ENCODE peak calls at places on chromosomes 12 and 14, in six cellular contexts. One of them, this sample, is unnamed.

GRCh38 chr12:5969156-5969973 is 24.3 kb upstream of the ANO2 start:
- DNase-seq in endodermal cell: peak; percentile 55
- DNase-seq in GM23248: no peak
- DNase-seq in IMR-90: no peak
- DNase-seq in thoracic aorta: no peak
- DNase-seq in CD4-positive, CD25-positive, alpha-beta regulatory T cell: no peak
- DNase-seq in this sample: no peak

GRCh38 chr12:54146506-54147145 is 42.2 kb downstream of the SMUG1 start:
- DNase-seq in IMR-90: no peak
- DNase-seq in thoracic aorta: no peak
- DNase-seq in GM23248: no peak
- DNase-seq in CD4-positive, CD25-positive, alpha-beta regulatory T cell: no peak
- DNase-seq in endodermal cell: no peak
- DNase-seq in this sample: no peak

GRCh38 chr14:89399594-89400068 is 17.4 kb downstream of the FOXN3 start:
- DNase-seq in IMR-90: peak; percentile 96
- DNase-seq in CD4-positive, CD25-positive, alpha-beta regulatory T cell: no peak
- DNase-seq in GM23248: peak; percentile 80
- DNase-seq in thoracic aorta: no peak
- DNase-seq in endodermal cell: peak; percentile 66
- DNase-seq in this sample: no peak

GRCh38 chr12:66035289-66035961 is 95.1 kb downstream of the LLPH start:
- DNase-seq in endodermal cell: no peak
- DNase-seq in CD4-positive, CD25-positive, alpha-beta regulatory T cell: no peak
- DNase-seq in thoracic aorta: no peak
- DNase-seq in GM23248: peak; percentile 72
- DNase-seq in IMR-90: peak; percentile 61
- DNase-seq in this sample: no peak

GRCh38 chr12:80763874-80764273 is 47.2 kb downstream of the MYF5 start:
- DNase-seq in GM23248: peak; percentile 60
- DNase-seq in thoracic aorta: no peak
- DNase-seq in IMR-90: peak; percentile 66
- DNase-seq in CD4-positive, CD25-positive, alpha-beta regulatory T cell: no peak
- DNase-seq in endodermal cell: peak; percentile 68
- DNase-seq in this sample: no peak

GRCh38 chr12:26293612-26294011 is 98.2 kb downstream of the SSPN start:
- DNase-seq in endodermal cell: no peak
- DNase-seq in CD4-positive, CD25-positive, alpha-beta regulatory T cell: no peak
- DNase-seq in IMR-90: no peak
- DNase-seq in GM23248: no peak
- DNase-seq in thoracic aorta: no peak
- DNase-seq in this sample: no peak

GRCh38 chr12:56596815-56597214 is 33.3 kb downstream of the BAZ2A start:
- DNase-seq in endodermal cell: peak; percentile 86
- DNase-seq in CD4-positive, CD25-positive, alpha-beta regulatory T cell: no peak
- DNase-seq in IMR-90: no peak
- DNase-seq in thoracic aorta: no peak
- DNase-seq in GM23248: no peak
- DNase-seq in this sample: no peak

GRCh38 chr12:28171356-28172060 is 18.7 kb upstream of the CCDC91 start:
- DNase-seq in thoracic aorta: no peak
- DNase-seq in GM23248: peak; percentile 52
- DNase-seq in CD4-positive, CD25-positive, alpha-beta regulatory T cell: no peak
- DNase-seq in IMR-90: no peak
- DNase-seq in endodermal cell: no peak
- DNase-seq in this sample: no peak

GRCh38 chr12:49059063-49059384 is 1.6 kb downstream of the KMT2D start:
- DNase-seq in IMR-90: no peak
- DNase-seq in GM23248: peak; percentile 30
- DNase-seq in CD4-positive, CD25-positive, alpha-beta regulatory T cell: no peak
- DNase-seq in thoracic aorta: no peak
- DNase-seq in endodermal cell: no peak
- DNase-seq in this sample: no peak

GRCh38 chr14:61343991-61344405 is 22.6 kb downstream of the PRKCH start:
- DNase-seq in endodermal cell: no peak
- DNase-seq in thoracic aorta: no peak
- DNase-seq in GM23248: no peak
- DNase-seq in CD4-positive, CD25-positive, alpha-beta regulatory T cell: no peak
- DNase-seq in IMR-90: no peak
- DNase-seq in this sample: no peak

GRCh38 chr14:26427059-26427458 is 170.8 kb downstream of the NOVA1 start:
- DNase-seq in thoracic aorta: no peak
- DNase-seq in endodermal cell: no peak
- DNase-seq in CD4-positive, CD25-positive, alpha-beta regulatory T cell: no peak
- DNase-seq in IMR-90: no peak
- DNase-seq in GM23248: peak; percentile 41
- DNase-seq in this sample: no peak

GRCh38 chr12:18267427-18267826 is 6.1 kb downstream of the PIK3C2G start:
- DNase-seq in CD4-positive, CD25-positive, alpha-beta regulatory T cell: no peak
- DNase-seq in thoracic aorta: no peak
- DNase-seq in IMR-90: no peak
- DNase-seq in endodermal cell: no peak
- DNase-seq in GM23248: no peak
- DNase-seq in this sample: no peak

GRCh38 chr14:73785834-73786631 is 65.6 kb upstream of the PTGR2 start:
- DNase-seq in thoracic aorta: peak; percentile 66
- DNase-seq in GM23248: peak; percentile 96
- DNase-seq in endodermal cell: peak; percentile 79
- DNase-seq in CD4-positive, CD25-positive, alpha-beta regulatory T cell: peak; percentile 48
- DNase-seq in IMR-90: peak; percentile 96
- DNase-seq in this sample: peak; percentile 45

GRCh38 chr12:41274643-41275042 is 86.5 kb downstream of the PDZRN4 start:
- DNase-seq in CD4-positive, CD25-positive, alpha-beta regulatory T cell: no peak
- DNase-seq in IMR-90: no peak
- DNase-seq in thoracic aorta: no peak
- DNase-seq in endodermal cell: no peak
- DNase-seq in GM23248: no peak
- DNase-seq in this sample: no peak

GRCh38 chr14:23008836-23009235 is 1.1 kb downstream of the C14orf93 start:
- DNase-seq in GM23248: no peak
- DNase-seq in thoracic aorta: no peak
- DNase-seq in CD4-positive, CD25-positive, alpha-beta regulatory T cell: no peak
- DNase-seq in endodermal cell: no peak
- DNase-seq in IMR-90: no peak
- DNase-seq in this sample: no peak

GRCh38 chr12:57822392-57823130 is 4.0 kb upstream of the AVIL start:
- DNase-seq in endodermal cell: no peak
- DNase-seq in GM23248: no peak
- DNase-seq in IMR-90: no peak
- DNase-seq in CD4-positive, CD25-positive, alpha-beta regulatory T cell: no peak
- DNase-seq in thoracic aorta: no peak
- DNase-seq in this sample: no peak

GRCh38 chr14:74945261-74945851 is 10.0 kb downstream of the PGF start:
- DNase-seq in CD4-positive, CD25-positive, alpha-beta regulatory T cell: no peak
- DNase-seq in thoracic aorta: no peak
- DNase-seq in endodermal cell: peak; percentile 95
- DNase-seq in IMR-90: no peak
- DNase-seq in GM23248: peak; percentile 46
- DNase-seq in this sample: no peak

GRCh38 chr14:69093551-69094421 is 59.1 kb downstream of the DCAF5 start:
- DNase-seq in CD4-positive, CD25-positive, alpha-beta regulatory T cell: no peak
- DNase-seq in IMR-90: peak; percentile 61
- DNase-seq in thoracic aorta: no peak
- DNase-seq in GM23248: peak; percentile 60
- DNase-seq in endodermal cell: peak; percentile 72
- DNase-seq in this sample: no peak

GRCh38 chr14:34592623-34593022 is 37.3 kb downstream of the SNX6 start:
- DNase-seq in IMR-90: no peak
- DNase-seq in GM23248: no peak
- DNase-seq in endodermal cell: no peak
- DNase-seq in thoracic aorta: no peak
- DNase-seq in CD4-positive, CD25-positive, alpha-beta regulatory T cell: no peak
- DNase-seq in this sample: no peak

GRCh38 chr12:108839011-108839889 is 18.1 kb downstream of the SSH1 start:
- DNase-seq in CD4-positive, CD25-positive, alpha-beta regulatory T cell: no peak
- DNase-seq in endodermal cell: no peak
- DNase-seq in IMR-90: peak; percentile 58
- DNase-seq in thoracic aorta: no peak
- DNase-seq in GM23248: peak; percentile 84
- DNase-seq in this sample: no peak

GRCh38 chr14:70189678-70190077 is 927 bp upstream of the SLC8A3 start:
- DNase-seq in CD4-positive, CD25-positive, alpha-beta regulatory T cell: no peak
- DNase-seq in thoracic aorta: no peak
- DNase-seq in IMR-90: no peak
- DNase-seq in endodermal cell: peak; percentile 48
- DNase-seq in GM23248: no peak
- DNase-seq in this sample: no peak

GRCh38 chr14:70190156-70190555 is 1.4 kb upstream of the SLC8A3 start:
- DNase-seq in endodermal cell: no peak
- DNase-seq in thoracic aorta: no peak
- DNase-seq in IMR-90: no peak
- DNase-seq in GM23248: no peak
- DNase-seq in CD4-positive, CD25-positive, alpha-beta regulatory T cell: no peak
- DNase-seq in this sample: no peak

GRCh38 chr14:70186826-70187483 is 1.8 kb downstream of the SLC8A3 start:
- DNase-seq in GM23248: no peak
- DNase-seq in thoracic aorta: no peak
- DNase-seq in endodermal cell: peak; percentile 63
- DNase-seq in IMR-90: no peak
- DNase-seq in CD4-positive, CD25-positive, alpha-beta regulatory T cell: no peak
- DNase-seq in this sample: no peak

GRCh38 chr14:70188292-70188607 is 501 bp downstream of the SLC8A3 start:
- DNase-seq in GM23248: peak; percentile 27
- DNase-seq in thoracic aorta: no peak
- DNase-seq in CD4-positive, CD25-positive, alpha-beta regulatory T cell: no peak
- DNase-seq in endodermal cell: no peak
- DNase-seq in IMR-90: no peak
- DNase-seq in this sample: no peak

GRCh38 chr14:70188608-70189540 is at the start of gene SLC8A3:
- DNase-seq in GM23248: peak; percentile 45
- DNase-seq in endodermal cell: peak; percentile 85
- DNase-seq in thoracic aorta: no peak
- DNase-seq in IMR-90: peak; percentile 37
- DNase-seq in CD4-positive, CD25-positive, alpha-beta regulatory T cell: no peak
- DNase-seq in this sample: no peak
- H3K4me3 ChIP-seq in GM23248: peak within 1 kb of the TSS; percentile 69
- H3K4me3 ChIP-seq in endodermal cell: peak within 1 kb of the TSS; percentile 83
- H3K4me3 ChIP-seq in thoracic aorta: peak within 1 kb of the TSS; percentile 63
- H3K4me3 ChIP-seq in IMR-90: peak within 1 kb of the TSS; percentile 38
- H3K4me3 ChIP-seq in CD4-positive, CD25-positive, alpha-beta regulatory T cell: no peak within 1 kb of the TSS
- H3K4me3 ChIP-seq in this sample: peak within 1 kb of the TSS; percentile 50

DNA sequence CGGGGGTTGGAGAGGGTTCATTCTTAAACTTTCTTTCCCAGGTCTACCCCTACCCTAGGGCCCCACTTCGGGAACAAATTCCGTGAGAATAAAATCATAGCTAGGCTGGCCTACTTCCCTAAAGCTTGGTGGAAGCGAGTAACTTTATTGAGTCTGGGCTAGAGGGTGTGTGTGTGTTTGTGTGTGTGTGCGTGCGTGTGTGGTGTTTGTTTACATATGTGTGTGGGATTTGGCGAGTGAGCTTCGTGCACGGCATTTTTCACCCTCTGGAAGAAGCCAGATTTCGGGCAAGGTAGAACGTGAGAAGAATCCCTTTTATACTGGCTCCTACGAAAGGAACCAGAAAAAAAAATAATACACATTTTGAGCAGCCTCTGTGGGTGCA is 7.5 kb upstream of the LHX5 start:
- DNase-seq in GM23248: no peak
- DNase-seq in endodermal cell: peak; percentile 55
- DNase-seq in IMR-90: no peak
- DNase-seq in thoracic aorta: no peak
- DNase-seq in CD4-positive, CD25-positive, alpha-beta regulatory T cell: no peak
- DNase-seq in this sample: no peak
- H3K27me3 ChIP-seq in GM23248: peaks cover 50% of the 10 kb centered on the region
- H3K27me3 ChIP-seq in endodermal cell: peaks cover 96% of the 10 kb centered on the region
- H3K27me3 ChIP-seq in IMR-90: peaks cover 51% of the 10 kb centered on the region
- H3K27me3 ChIP-seq in thoracic aorta: peaks cover 6% of the 10 kb centered on the region
- H3K27me3 ChIP-seq in CD4-positive, CD25-positive, alpha-beta regulatory T cell: peaks cover 43% of the 10 kb centered on the region
- H3K27me3 ChIP-seq in this sample: peaks cover 63% of the 10 kb centered on the region

DNA sequence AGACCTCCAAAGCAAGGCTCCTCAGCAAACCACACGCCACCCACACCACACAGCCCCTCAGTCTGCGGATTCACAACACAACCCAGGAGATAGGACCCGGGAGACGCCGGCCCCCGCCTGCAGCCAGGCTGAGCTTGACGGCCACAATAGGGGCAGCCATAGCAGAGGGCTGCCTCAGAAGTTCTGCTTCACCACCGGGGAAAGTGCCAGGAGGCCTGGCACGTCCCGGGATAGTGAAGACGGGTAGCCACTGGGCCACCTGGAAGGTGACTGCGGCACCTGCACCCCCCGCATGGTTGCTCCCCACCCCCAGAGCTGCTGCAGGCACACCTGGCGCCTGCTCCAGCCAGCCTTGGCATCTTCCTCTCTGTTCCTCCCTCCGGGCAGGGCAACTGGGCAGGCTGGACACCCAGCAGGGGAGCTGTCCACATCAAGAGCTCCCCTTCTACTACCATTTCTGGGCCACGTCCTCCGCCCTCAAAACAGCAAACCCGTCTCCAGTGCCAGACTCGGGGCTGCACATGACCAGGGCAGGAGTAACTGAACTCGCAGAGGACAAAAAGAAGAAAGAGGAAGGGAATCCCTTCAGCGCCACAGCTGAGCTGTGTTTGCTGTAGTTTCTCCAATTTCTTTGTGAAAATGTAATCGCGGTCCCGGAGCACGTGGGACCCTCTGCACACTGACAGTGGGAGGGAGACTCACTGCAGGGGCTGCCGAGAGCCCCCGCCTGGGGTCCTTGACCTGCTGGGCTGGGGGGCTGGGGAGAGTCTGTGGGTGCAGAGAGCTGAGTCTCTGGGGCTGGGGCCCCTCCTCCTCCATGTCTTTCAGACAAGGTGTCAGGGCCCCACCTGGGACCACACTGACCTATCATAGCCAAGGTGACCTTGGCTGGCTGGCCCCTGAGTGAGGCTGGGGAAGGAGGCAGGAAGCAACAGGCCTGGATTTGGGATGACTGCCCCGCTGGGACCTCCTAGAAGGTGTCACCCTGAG is 74.2 kb upstream of the C14orf180 start:
- DNase-seq in GM23248: no peak
- DNase-seq in thoracic aorta: no peak
- DNase-seq in IMR-90: no peak
- DNase-seq in endodermal cell: peak; percentile 41
- DNase-seq in CD4-positive, CD25-positive, alpha-beta regulatory T cell: no peak
- DNase-seq in this sample: no peak
- H3K4me3 ChIP-seq in GM23248: no peak overlapping the region
- H3K4me3 ChIP-seq in thoracic aorta: no peak overlapping the region
- H3K4me3 ChIP-seq in IMR-90: no peak overlapping the region
- H3K4me3 ChIP-seq in endodermal cell: no peak overlapping the region
- H3K4me3 ChIP-seq in CD4-positive, CD25-positive, alpha-beta regulatory T cell: no peak overlapping the region
- H3K4me3 ChIP-seq in this sample: no peak overlapping the region

GRCh38 chr12:130437555-130438242 is 100.0 kb downstream of the PIWIL1 start:
- DNase-seq in thoracic aorta: no peak
- DNase-seq in endodermal cell: no peak
- DNase-seq in CD4-positive, CD25-positive, alpha-beta regulatory T cell: no peak
- DNase-seq in IMR-90: no peak
- DNase-seq in GM23248: no peak
- DNase-seq in this sample: no peak

GRCh38 chr12:130436741-130437501 is 99.2 kb downstream of the PIWIL1 start:
- DNase-seq in thoracic aorta: no peak
- DNase-seq in IMR-90: no peak
- DNase-seq in endodermal cell: no peak
- DNase-seq in GM23248: no peak
- DNase-seq in CD4-positive, CD25-positive, alpha-beta regulatory T cell: no peak
- DNase-seq in this sample: no peak

GRCh38 chr12:130435331-130435730 is 97.6 kb downstream of the PIWIL1 start:
- DNase-seq in GM23248: no peak
- DNase-seq in IMR-90: no peak
- DNase-seq in endodermal cell: no peak
- DNase-seq in CD4-positive, CD25-positive, alpha-beta regulatory T cell: no peak
- DNase-seq in thoracic aorta: no peak
- DNase-seq in this sample: no peak

GRCh38 chr12:130434560-130434959 is 96.9 kb downstream of the PIWIL1 start:
- DNase-seq in IMR-90: no peak
- DNase-seq in endodermal cell: no peak
- DNase-seq in GM23248: no peak
- DNase-seq in thoracic aorta: no peak
- DNase-seq in CD4-positive, CD25-positive, alpha-beta regulatory T cell: no peak
- DNase-seq in this sample: no peak

GRCh38 chr12:130435826-130436225 is 98.1 kb downstream of the PIWIL1 start:
- DNase-seq in IMR-90: no peak
- DNase-seq in CD4-positive, CD25-positive, alpha-beta regulatory T cell: no peak
- DNase-seq in GM23248: no peak
- DNase-seq in endodermal cell: no peak
- DNase-seq in thoracic aorta: no peak
- DNase-seq in this sample: no peak
- H3K27me3 ChIP-seq in IMR-90: no peaks in the 10 kb centered on the region
- H3K27me3 ChIP-seq in CD4-positive, CD25-positive, alpha-beta regulatory T cell: no peaks in the 10 kb centered on the region
- H3K27me3 ChIP-seq in GM23248: no peaks in the 10 kb centered on the region
- H3K27me3 ChIP-seq in endodermal cell: no peaks in the 10 kb centered on the region
- H3K27me3 ChIP-seq in thoracic aorta: no peaks in the 10 kb centered on the region
- H3K27me3 ChIP-seq in this sample: no peaks in the 10 kb centered on the region